ENCODE peak calls at places on chromosomes 11 and 22, in six cellular contexts. One of them, this sample, is unnamed.

GRCh38 chr11:69881467-69882269 is 62.5 kb upstream of the FGF3 start:
- DNase-seq in IMR-90: no peak
- DNase-seq in mesenchymal stem cell: no peak
- DNase-seq in H9: peak; percentile 61
- DNase-seq in H1: peak; percentile 73
- DNase-seq in trophoblast cell: no peak
- DNase-seq in this sample: no peak

GRCh38 chr11:13052130-13052541 is 43.0 kb downstream of the RASSF10 start:
- DNase-seq in IMR-90: no peak
- DNase-seq in mesenchymal stem cell: no peak
- DNase-seq in H9: no peak
- DNase-seq in H1: no peak
- DNase-seq in trophoblast cell: peak; percentile 94
- DNase-seq in this sample: no peak

GRCh38 chr11:72100009-72100408 is 3.1 kb downstream of the LAMTOR1 start:
- DNase-seq in IMR-90: no peak
- DNase-seq in mesenchymal stem cell: no peak
- DNase-seq in H9: no peak
- DNase-seq in H1: no peak
- DNase-seq in trophoblast cell: no peak
- DNase-seq in this sample: no peak

GRCh38 chr11:131354251-131354701 is 16.1 kb upstream of the NTM start:
- DNase-seq in IMR-90: no peak
- DNase-seq in mesenchymal stem cell: no peak
- DNase-seq in H9: no peak
- DNase-seq in H1: no peak
- DNase-seq in trophoblast cell: no peak
- DNase-seq in this sample: no peak

GRCh38 chr11:64516226-64516625 is 74.8 kb upstream of the SLC22A12 start:
- DNase-seq in IMR-90: no peak
- DNase-seq in mesenchymal stem cell: no peak
- DNase-seq in H9: peak; percentile 52
- DNase-seq in H1: no peak
- DNase-seq in trophoblast cell: no peak
- DNase-seq in this sample: no peak

GRCh38 chr11:77152846-77153245 is 24.8 kb downstream of the MYO7A start:
- DNase-seq in IMR-90: peak; percentile 18
- DNase-seq in mesenchymal stem cell: no peak
- DNase-seq in H9: no peak
- DNase-seq in H1: no peak
- DNase-seq in trophoblast cell: no peak
- DNase-seq in this sample: no peak

GRCh38 chr11:125410091-125410490 is 86.0 kb downstream of the FEZ1 start:
- DNase-seq in IMR-90: no peak
- DNase-seq in mesenchymal stem cell: peak; percentile 70
- DNase-seq in H9: peak; percentile 90
- DNase-seq in H1: peak; percentile 60
- DNase-seq in trophoblast cell: peak; percentile 9
- DNase-seq in this sample: no peak

GRCh38 chr11:45537617-45538016 is 127.8 kb downstream of the CHST1 start:
- DNase-seq in IMR-90: peak; percentile 2
- DNase-seq in mesenchymal stem cell: no peak
- DNase-seq in H9: no peak
- DNase-seq in H1: no peak
- DNase-seq in trophoblast cell: peak; percentile 54
- DNase-seq in this sample: no peak

GRCh38 chr22:22811016-22812009 is 76.3 kb upstream of the IGLL5 start:
- DNase-seq in IMR-90: no peak
- DNase-seq in mesenchymal stem cell: no peak
- DNase-seq in H9: no peak
- DNase-seq in H1: no peak
- DNase-seq in trophoblast cell: no peak
- DNase-seq in this sample: no peak

DNA sequence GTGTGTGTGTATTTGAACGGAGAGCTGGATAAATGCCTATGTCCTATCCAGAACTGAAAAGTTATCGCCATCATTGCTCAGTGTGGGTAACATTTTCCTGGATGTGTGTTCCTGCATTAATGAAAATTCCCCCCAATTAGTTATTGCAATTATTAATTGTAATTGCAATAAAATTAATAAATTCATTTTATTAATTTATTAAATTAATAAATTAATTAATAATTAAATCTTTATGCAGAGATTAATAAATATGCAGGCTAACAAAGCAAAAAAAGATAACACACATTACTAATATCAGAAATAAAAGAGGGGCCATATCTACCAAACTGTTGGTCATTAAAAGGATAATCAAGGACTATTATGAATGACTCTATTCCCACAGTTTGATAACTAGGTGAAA is 3.6 kb downstream of the RFPL3 start:
- DNase-seq in IMR-90: no peak
- DNase-seq in mesenchymal stem cell: no peak
- DNase-seq in H9: no peak
- DNase-seq in H1: no peak
- DNase-seq in trophoblast cell: no peak
- DNase-seq in this sample: no peak
- H4K91ac ChIP-seq in IMR-90: no peak overlapping the region
- H4K91ac ChIP-seq in mesenchymal stem cell: no peak overlapping the region
- H4K91ac ChIP-seq in H9: no peak overlapping the region
- H4K91ac ChIP-seq in H1: no peak overlapping the region
- H4K91ac ChIP-seq in trophoblast cell: no peak overlapping the region
- H4K91ac ChIP-seq in this sample: no peak overlapping the region

GRCh38 chr11:119483341-119483880 is 60.4 kb upstream of the THY1 start:
- DNase-seq in IMR-90: no peak
- DNase-seq in mesenchymal stem cell: no peak
- DNase-seq in H9: peak; percentile 23
- DNase-seq in H1: peak; percentile 39
- DNase-seq in trophoblast cell: no peak
- DNase-seq in this sample: no peak

GRCh38 chr11:119481667-119482400 is 58.9 kb upstream of the THY1 start:
- DNase-seq in IMR-90: no peak
- DNase-seq in mesenchymal stem cell: no peak
- DNase-seq in H9: no peak
- DNase-seq in H1: no peak
- DNase-seq in trophoblast cell: no peak
- DNase-seq in this sample: no peak

GRCh38 chr11:119481021-119481666 is 58.2 kb upstream of the THY1 start:
- DNase-seq in IMR-90: peak; percentile 93
- DNase-seq in mesenchymal stem cell: peak; percentile 97
- DNase-seq in H9: peak; percentile 87
- DNase-seq in H1: peak; percentile 100
- DNase-seq in trophoblast cell: peak; percentile 82
- DNase-seq in this sample: peak; percentile 72

GRCh38 chr11:119483881-119484371 is 61.0 kb upstream of the THY1 start:
- DNase-seq in IMR-90: no peak
- DNase-seq in mesenchymal stem cell: no peak
- DNase-seq in H9: no peak
- DNase-seq in H1: no peak
- DNase-seq in trophoblast cell: no peak
- DNase-seq in this sample: no peak

GRCh38 chr11:119482561-119483001 is 59.6 kb upstream of the THY1 start:
- DNase-seq in IMR-90: no peak
- DNase-seq in mesenchymal stem cell: no peak
- DNase-seq in H9: peak; percentile 23
- DNase-seq in H1: peak; percentile 40
- DNase-seq in trophoblast cell: no peak
- DNase-seq in this sample: no peak
- H3K23ac ChIP-seq in IMR-90: no peak overlapping the region
- H3K23ac ChIP-seq in mesenchymal stem cell: no peak overlapping the region
- H3K23ac ChIP-seq in H9: no peak overlapping the region
- H3K23ac ChIP-seq in H1: no peak overlapping the region
- H3K23ac ChIP-seq in trophoblast cell: no peak overlapping the region
- H3K23ac ChIP-seq in this sample: no peak overlapping the region

DNA sequence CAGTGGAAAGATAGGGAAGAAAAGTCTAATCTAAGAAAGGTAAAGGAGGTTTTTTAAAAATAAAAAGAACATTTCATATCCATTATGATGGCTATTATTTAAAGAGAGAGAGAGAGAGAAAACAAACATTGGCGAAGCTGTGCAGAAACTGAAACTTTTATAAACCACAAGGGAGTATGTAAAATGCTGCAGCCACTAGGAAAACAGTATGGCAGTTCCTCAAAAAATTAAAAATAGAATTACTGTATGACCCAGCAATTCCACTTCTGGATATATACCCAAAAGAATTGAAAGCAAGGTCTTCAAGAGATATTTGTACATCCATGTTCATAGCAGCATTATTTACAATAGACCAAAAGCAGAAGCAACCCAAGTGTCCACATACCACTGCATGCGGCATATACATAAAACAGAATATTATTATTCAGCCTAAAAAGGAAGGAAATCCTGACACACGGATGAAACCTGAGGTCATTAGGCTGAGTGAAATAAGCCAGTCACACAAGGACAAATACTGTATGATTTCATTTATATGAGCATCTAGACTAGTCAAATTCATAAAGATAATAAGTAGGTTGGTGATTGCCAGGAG is 85.7 kb downstream of the RELT start:
- DNase-seq in IMR-90: no peak
- DNase-seq in mesenchymal stem cell: no peak
- DNase-seq in H9: no peak
- DNase-seq in H1: no peak
- DNase-seq in trophoblast cell: peak; percentile 12
- DNase-seq in this sample: no peak
- H4K91ac ChIP-seq in IMR-90: no peak overlapping the region
- H4K91ac ChIP-seq in mesenchymal stem cell: no peak overlapping the region
- H4K91ac ChIP-seq in H9: no peak overlapping the region
- H4K91ac ChIP-seq in H1: no peak overlapping the region
- H4K91ac ChIP-seq in trophoblast cell: no peak overlapping the region
- H4K91ac ChIP-seq in this sample: no peak overlapping the region

GRCh38 chr22:45216133-45217003 is 24.3 kb downstream of the KIAA0930 start:
- DNase-seq in IMR-90: peak; percentile 98
- DNase-seq in mesenchymal stem cell: peak; percentile 92
- DNase-seq in H9: peak; percentile 64
- DNase-seq in H1: no peak
- DNase-seq in trophoblast cell: peak; percentile 82
- DNase-seq in this sample: no peak
- H3K23ac ChIP-seq in IMR-90: peak overlapping the region; percentile 16
- H3K23ac ChIP-seq in mesenchymal stem cell: no peak overlapping the region
- H3K23ac ChIP-seq in H9: no peak overlapping the region
- H3K23ac ChIP-seq in H1: no peak overlapping the region
- H3K23ac ChIP-seq in trophoblast cell: no peak overlapping the region
- H3K23ac ChIP-seq in this sample: no peak overlapping the region

GRCh38 chr11:40190294-40190693 is 1269.2 kb downstream of the LRRC4C start:
- DNase-seq in IMR-90: no peak
- DNase-seq in mesenchymal stem cell: no peak
- DNase-seq in H9: no peak
- DNase-seq in H1: no peak
- DNase-seq in trophoblast cell: no peak
- DNase-seq in this sample: no peak
- H4K91ac ChIP-seq in IMR-90: no peak overlapping the region
- H4K91ac ChIP-seq in mesenchymal stem cell: no peak overlapping the region
- H4K91ac ChIP-seq in H9: no peak overlapping the region
- H4K91ac ChIP-seq in H1: no peak overlapping the region
- H4K91ac ChIP-seq in trophoblast cell: no peak overlapping the region
- H4K91ac ChIP-seq in this sample: no peak overlapping the region

DNA sequence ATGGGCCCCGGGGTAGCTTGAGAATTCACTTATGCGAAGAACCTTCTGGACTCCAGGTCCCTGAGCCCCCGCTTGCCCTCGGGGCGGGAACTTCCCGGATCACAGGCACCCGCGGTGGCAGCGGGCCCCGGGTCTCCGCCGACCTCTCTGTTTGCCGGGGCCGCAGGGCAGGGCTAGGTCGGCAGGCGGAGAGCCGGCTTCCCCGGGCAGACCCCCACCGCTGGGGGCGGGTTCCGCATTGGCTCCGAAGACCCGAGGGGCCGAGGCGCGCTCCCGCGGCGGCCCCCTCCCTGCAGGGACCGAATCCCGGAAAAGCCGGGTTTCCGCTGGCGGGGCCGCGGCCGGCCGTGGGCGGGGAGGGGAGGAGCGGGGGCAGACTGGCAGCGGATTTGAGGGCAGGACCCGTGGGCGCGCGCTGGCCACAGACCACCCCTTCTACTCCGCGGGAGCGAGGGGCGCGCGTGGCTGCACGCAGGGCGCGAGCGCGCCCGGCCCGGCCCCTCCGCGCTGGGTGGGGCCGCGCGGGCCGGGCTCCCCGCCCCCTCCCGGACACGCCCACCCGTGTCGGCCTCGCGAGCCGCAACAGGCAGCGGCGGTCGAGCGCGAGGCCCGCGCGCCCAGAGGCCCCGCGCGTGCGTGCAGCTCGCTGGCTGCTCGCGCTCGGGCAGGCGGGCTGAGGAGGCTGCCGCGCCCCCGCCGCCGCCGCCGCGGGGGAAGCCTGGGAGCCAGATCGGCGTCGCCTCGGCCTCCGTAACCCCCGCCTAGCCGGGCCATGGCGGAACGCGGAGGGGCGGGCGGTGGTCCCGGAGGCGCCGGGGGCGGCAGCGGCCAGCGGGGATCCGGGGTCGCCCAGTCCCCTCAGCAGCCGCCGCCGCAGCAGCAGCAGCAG is at the start of gene PACS1:
- DNase-seq in IMR-90: peak; percentile 73
- DNase-seq in mesenchymal stem cell: peak; percentile 73
- DNase-seq in H9: peak; percentile 73
- DNase-seq in H1: peak; percentile 85
- DNase-seq in trophoblast cell: peak; percentile 82
- DNase-seq in this sample: no peak
- H3K23ac ChIP-seq in IMR-90: peak within 1 kb of the TSS; percentile 91
- H3K23ac ChIP-seq in mesenchymal stem cell: peak within 1 kb of the TSS; percentile 90
- H3K23ac ChIP-seq in H9: no peak within 1 kb of the TSS
- H3K23ac ChIP-seq in H1: no peak within 1 kb of the TSS
- H3K23ac ChIP-seq in trophoblast cell: no peak within 1 kb of the TSS
- H3K23ac ChIP-seq in this sample: peak within 1 kb of the TSS; percentile 68

GRCh38 chr11:129999407-129999806 is 3.2 kb downstream of the PRDM10 start:
- DNase-seq in IMR-90: no peak
- DNase-seq in mesenchymal stem cell: no peak
- DNase-seq in H9: no peak
- DNase-seq in H1: no peak
- DNase-seq in trophoblast cell: no peak
- DNase-seq in this sample: no peak
- H4K91ac ChIP-seq in IMR-90: no peak overlapping the region
- H4K91ac ChIP-seq in mesenchymal stem cell: no peak overlapping the region
- H4K91ac ChIP-seq in H9: no peak overlapping the region
- H4K91ac ChIP-seq in H1: no peak overlapping the region
- H4K91ac ChIP-seq in trophoblast cell: no peak overlapping the region
- H4K91ac ChIP-seq in this sample: no peak overlapping the region

GRCh38 chr22:18081416-18081815 is 3.6 kb downstream of the PEX26 start:
- DNase-seq in IMR-90: no peak
- DNase-seq in mesenchymal stem cell: no peak
- DNase-seq in H9: no peak
- DNase-seq in H1: no peak
- DNase-seq in trophoblast cell: no peak
- DNase-seq in this sample: no peak
- H3K23ac ChIP-seq in IMR-90: no peak overlapping the region
- H3K23ac ChIP-seq in mesenchymal stem cell: no peak overlapping the region
- H3K23ac ChIP-seq in H9: no peak overlapping the region
- H3K23ac ChIP-seq in H1: no peak overlapping the region
- H3K23ac ChIP-seq in trophoblast cell: no peak overlapping the region
- H3K23ac ChIP-seq in this sample: no peak overlapping the region

GRCh38 chr11:102517670-102518069 is 12.9 kb downstream of the MMP7 start:
- DNase-seq in IMR-90: no peak
- DNase-seq in mesenchymal stem cell: no peak
- DNase-seq in H9: no peak
- DNase-seq in H1: no peak
- DNase-seq in trophoblast cell: no peak
- DNase-seq in this sample: no peak
- H4K91ac ChIP-seq in IMR-90: no peak overlapping the region
- H4K91ac ChIP-seq in mesenchymal stem cell: no peak overlapping the region
- H4K91ac ChIP-seq in H9: no peak overlapping the region
- H4K91ac ChIP-seq in H1: no peak overlapping the region
- H4K91ac ChIP-seq in trophoblast cell: no peak overlapping the region
- H4K91ac ChIP-seq in this sample: no peak overlapping the region

GRCh38 chr11:54558407-54558806 is 45.4 kb downstream of the OR4C46 start:
- DNase-seq in IMR-90: no peak
- DNase-seq in mesenchymal stem cell: no peak
- DNase-seq in H9: no peak
- DNase-seq in H1: no peak
- DNase-seq in trophoblast cell: no peak
- DNase-seq in this sample: no peak

GRCh38 chr11:54558919-54559318 is 44.9 kb downstream of the OR4C46 start:
- DNase-seq in IMR-90: no peak
- DNase-seq in mesenchymal stem cell: no peak
- DNase-seq in H9: no peak
- DNase-seq in H1: no peak
- DNase-seq in trophoblast cell: no peak
- DNase-seq in this sample: no peak
- H3K23ac ChIP-seq in IMR-90: no peak overlapping the region
- H3K23ac ChIP-seq in mesenchymal stem cell: no peak overlapping the region
- H3K23ac ChIP-seq in H9: no peak overlapping the region
- H3K23ac ChIP-seq in H1: no peak overlapping the region
- H3K23ac ChIP-seq in trophoblast cell: no peak overlapping the region
- H3K23ac ChIP-seq in this sample: no peak overlapping the region